ENCODE peak calls at places on chromosomes 1 and 21, in ten cellular contexts. S, K, P, O, B, N, R, V, Q and H are unnamed samples.

GRCh38 chr21:45670731-45671130 is 27.2 kb downstream of the PCBP3 start:
- DNase-seq in S (no peak), K (no peak), P (no peak), O (no peak), B (no peak), N (no peak), R (no peak), V (no peak), Q (no peak), H (no peak)

GRCh38 chr1:10835423-10836421 is 39.3 kb upstream of the CASZ1 start:
- DNase-seq in S (no peak), K (peak), P (no peak), O (peak), B (peak), N (peak), R (peak), V (peak), Q (peak), H (no peak)

GRCh38 chr1:9135145-9135836 is 6.4 kb upstream of the GPR157 start:
- DNase-seq in S (no peak), K (no peak), P (no peak), O (no peak), B (no peak), N (no peak), R (no peak), V (no peak), Q (no peak), H (no peak)

GRCh38 chr1:26351591-26352337 is 2.2 kb downstream of the CRYBG2 start:
- DNase-seq in S (no peak), K (no peak), P (peak), O (no peak), B (peak), N (no peak), R (no peak), V (no peak), Q (peak), H (no peak)

GRCh38 chr21:44952116-44952928 is 12.5 kb downstream of the SLX9 start:
- DNase-seq in S (no peak), K (peak), P (no peak), O (no peak), B (no peak), N (no peak), R (peak), V (no peak), Q (no peak), H (no peak)

GRCh38 chr1:92442351-92442750 is 44.4 kb downstream of the GFI1 start:
- DNase-seq in S (no peak), K (no peak), P (no peak), O (no peak), B (no peak), N (no peak), R (no peak), V (no peak), Q (no peak), H (no peak)

GRCh38 chr1:12448746-12449177 is 169.2 kb downstream of the DHRS3 start:
- DNase-seq in S (no peak), K (no peak), P (no peak), O (no peak), B (no peak), N (no peak), R (no peak), V (no peak), Q (no peak), H (no peak)

GRCh38 chr1:19187852-19188251 is 22.2 kb downstream of the UBR4 start:
- DNase-seq in S (no peak), K (no peak), P (no peak), O (no peak), B (no peak), N (no peak), R (no peak), V (no peak), Q (no peak), H (no peak)

GRCh38 chr1:67889940-67890567 is 56.8 kb upstream of the GNG12 start:
- DNase-seq in S (peak), K (no peak), P (peak), O (peak), B (peak), N (no peak), R (no peak), V (no peak), Q (no peak), H (no peak)

GRCh38 chr1:100719490-100719889 is at the start of gene VCAM1:
- DNase-seq in S (no peak), K (no peak), P (no peak), O (peak), B (no peak), N (no peak), R (no peak), V (no peak), Q (peak), H (no peak)

GRCh38 chr1:5740450-5740849 is 251.8 kb downstream of the NPHP4 start:
- DNase-seq in S (no peak), K (no peak), P (no peak), O (no peak), B (no peak), N (no peak), R (no peak), V (no peak), Q (no peak), H (no peak)

GRCh38 chr1:44688760-44689446 is 14.4 kb downstream of the ARMH1 start:
- DNase-seq in S (no peak), K (peak), P (no peak), O (no peak), B (no peak), N (no peak), R (no peak), V (no peak), Q (no peak), H (peak)

GRCh38 chr1:161092621-161093028 is 3.3 kb upstream of the NECTIN4 start:
- DNase-seq in S (no peak), K (no peak), P (peak), O (no peak), B (peak), N (no peak), R (no peak), V (no peak), Q (no peak), H (peak)

GRCh38 chr1:91606546-91607078 is 106.0 kb downstream of the CDC7 start:
- DNase-seq in S (no peak), K (no peak), P (no peak), O (no peak), B (no peak), N (no peak), R (no peak), V (no peak), Q (no peak), H (no peak)

GRCh38 chr21:45860493-45861155 is 120.9 kb upstream of the COL6A1 start:
- DNase-seq in S (no peak), K (no peak), P (no peak), O (no peak), B (no peak), N (no peak), R (no peak), V (no peak), Q (no peak), H (no peak)

GRCh38 chr1:227318003-227318851 is at the start of gene CDC42BPA:
- DNase-seq in S (no peak), K (peak), P (peak), O (peak), B (peak), N (peak), R (peak), V (peak), Q (peak), H (peak)

GRCh38 chr1:52814465-52814864 is 28.1 kb upstream of the ZYG11A start:
- DNase-seq in S (no peak), K (no peak), P (peak), O (no peak), B (peak), N (no peak), R (no peak), V (no peak), Q (no peak), H (no peak)

GRCh38 chr1:27868556-27868931 is 3.8 kb upstream of the THEMIS2 start:
- DNase-seq in S (no peak), K (no peak), P (peak), O (no peak), B (peak), N (no peak), R (no peak), V (no peak), Q (no peak), H (no peak)

GRCh38 chr1:228050571-228051181 is 31.8 kb upstream of the ARF1 start:
- DNase-seq in S (no peak), K (no peak), P (no peak), O (no peak), B (no peak), N (no peak), R (no peak), V (no peak), Q (no peak), H (no peak)

GRCh38 chr1:41705798-41706197 is 212.9 kb downstream of the HIVEP3 start:
- DNase-seq in S (no peak), K (no peak), P (no peak), O (no peak), B (no peak), N (no peak), R (no peak), V (no peak), Q (no peak), H (no peak)

GRCh38 chr1:15329481-15329815 is 80.2 kb upstream of the EFHD2 start:
- DNase-seq in S (no peak), K (no peak), P (no peak), O (no peak), B (no peak), N (no peak), R (no peak), V (no peak), Q (no peak), H (no peak)

GRCh38 chr1:62887799-62888507 is 104.0 kb downstream of the ATG4C start:
- DNase-seq in S (no peak), K (no peak), P (no peak), O (no peak), B (no peak), N (no peak), R (no peak), V (no peak), Q (no peak), H (no peak)

GRCh38 chr1:22207605-22208264 is 64.8 kb upstream of the WNT4 start:
- DNase-seq in S (no peak), K (no peak), P (no peak), O (no peak), B (no peak), N (no peak), R (no peak), V (no peak), Q (peak), H (no peak)

GRCh38 chr21:46183910-46184624 is at the start of gene SPATC1L:
- DNase-seq in S (no peak), K (peak), P (peak), O (peak), B (peak), N (peak), R (peak), V (peak), Q (peak), H (peak)

GRCh38 chr1:107183011-107183410 is 42.2 kb downstream of the NTNG1 start:
- DNase-seq in S (no peak), K (no peak), P (peak), O (peak), B (peak), N (no peak), R (no peak), V (no peak), Q (no peak), H (no peak)

GRCh38 chr1:226549937-226550670 is 1.5 kb downstream of the STUM start:
- DNase-seq in S (no peak), K (no peak), P (peak), O (no peak), B (peak), N (peak), R (peak), V (peak), Q (peak), H (no peak)

GRCh38 chr1:84301759-84302380 is 362 bp downstream of the SAMD13 start:
- DNase-seq in S (no peak), K (no peak), P (no peak), O (peak), B (peak), N (no peak), R (no peak), V (no peak), Q (no peak), H (no peak)

GRCh38 chr1:23720256-23720995 is 22.8 kb upstream of the ELOA start:
- DNase-seq in S (no peak), K (no peak), P (peak), O (no peak), B (peak), N (no peak), R (no peak), V (no peak), Q (no peak), H (no peak)

GRCh38 chr1:174433451-174433850 is 14.3 kb upstream of the GPR52 start:
- DNase-seq in S (no peak), K (no peak), P (peak), O (no peak), B (peak), N (no peak), R (no peak), V (no peak), Q (no peak), H (no peak)

GRCh38 chr1:8643542-8644536 is 173.6 kb downstream of the RERE start:
- DNase-seq in S (no peak), K (no peak), P (no peak), O (no peak), B (no peak), N (no peak), R (no peak), V (no peak), Q (no peak), H (no peak)

GRCh38 chr21:31442339-31442738 is 98.3 kb upstream of the TIAM1 start:
- DNase-seq in S (no peak), K (no peak), P (no peak), O (no peak), B (peak), N (no peak), R (no peak), V (no peak), Q (no peak), H (no peak)

GRCh38 chr1:170375082-170375733 is 156.8 kb upstream of the GORAB start:
- DNase-seq in S (no peak), K (no peak), P (no peak), O (no peak), B (no peak), N (no peak), R (no peak), V (no peak), Q (no peak), H (no peak)

GRCh38 chr1:174221681-174222080 is 62.4 kb downstream of the RABGAP1L start:
- DNase-seq in S (no peak), K (no peak), P (peak), O (no peak), B (no peak), N (no peak), R (no peak), V (no peak), Q (no peak), H (no peak)

GRCh38 chr1:234322979-234323378 is 50.3 kb upstream of the COA6 start:
- DNase-seq in S (no peak), K (peak), P (no peak), O (peak), B (peak), N (peak), R (peak), V (peak), Q (peak), H (peak)

GRCh38 chr1:156813750-156814570 is 2.7 kb downstream of the SH2D2A start:
- DNase-seq in S (no peak), K (peak), P (no peak), O (peak), B (peak), N (peak), R (peak), V (peak), Q (peak), H (peak)

GRCh38 chr1:177838910-177839309 is 130.9 kb downstream of the SEC16B start:
- DNase-seq in S (no peak), K (no peak), P (no peak), O (no peak), B (no peak), N (no peak), R (no peak), V (no peak), Q (no peak), H (no peak)
- TF ChIP-seq CTCF in S (no peak), K (no peak), P (no peak), O (no peak), B (no peak), N (no peak), R (no peak), V (no peak), Q (no peak), H (no peak)

GRCh38 chr1:81433676-81434075 is 367.1 kb upstream of the ADGRL2 start:
- DNase-seq in S (no peak), K (no peak), P (no peak), O (no peak), B (no peak), N (no peak), R (no peak), V (no peak), Q (no peak), H (no peak)
- TF ChIP-seq CTCF in S (no peak), K (no peak), P (no peak), O (no peak), B (no peak), N (no peak), R (no peak), V (no peak), Q (no peak), H (no peak)

GRCh38 chr1:2470290-2471158 is 5.6 kb upstream of the PLCH2 start:
- DNase-seq in S (no peak), K (no peak), P (no peak), O (no peak), B (no peak), N (no peak), R (no peak), V (no peak), Q (no peak), H (no peak)
- TF ChIP-seq CTCF in S (no peak), K (no peak), P (no peak), O (no peak), B (no peak), N (no peak), R (no peak), V (no peak), Q (no peak), H (no peak)

GRCh38 chr1:39266269-39266668 is 61.8 kb downstream of the MACF1 start:
- DNase-seq in S (no peak), K (no peak), P (no peak), O (peak), B (no peak), N (no peak), R (no peak), V (no peak), Q (peak), H (no peak)
- TF ChIP-seq CTCF in S (peak), K (no peak), P (peak), O (peak), B (peak), N (no peak), R (no peak), V (no peak), Q (peak), H (no peak)

GRCh38 chr1:24768873-24769605 is 23.8 kb downstream of the CLIC4 start:
- DNase-seq in S (no peak), K (no peak), P (no peak), O (no peak), B (no peak), N (no peak), R (no peak), V (no peak), Q (no peak), H (no peak)
- TF ChIP-seq CTCF in S (no peak), K (no peak), P (no peak), O (no peak), B (no peak), N (no peak), R (no peak), V (no peak), Q (no peak), H (no peak)

DNA sequence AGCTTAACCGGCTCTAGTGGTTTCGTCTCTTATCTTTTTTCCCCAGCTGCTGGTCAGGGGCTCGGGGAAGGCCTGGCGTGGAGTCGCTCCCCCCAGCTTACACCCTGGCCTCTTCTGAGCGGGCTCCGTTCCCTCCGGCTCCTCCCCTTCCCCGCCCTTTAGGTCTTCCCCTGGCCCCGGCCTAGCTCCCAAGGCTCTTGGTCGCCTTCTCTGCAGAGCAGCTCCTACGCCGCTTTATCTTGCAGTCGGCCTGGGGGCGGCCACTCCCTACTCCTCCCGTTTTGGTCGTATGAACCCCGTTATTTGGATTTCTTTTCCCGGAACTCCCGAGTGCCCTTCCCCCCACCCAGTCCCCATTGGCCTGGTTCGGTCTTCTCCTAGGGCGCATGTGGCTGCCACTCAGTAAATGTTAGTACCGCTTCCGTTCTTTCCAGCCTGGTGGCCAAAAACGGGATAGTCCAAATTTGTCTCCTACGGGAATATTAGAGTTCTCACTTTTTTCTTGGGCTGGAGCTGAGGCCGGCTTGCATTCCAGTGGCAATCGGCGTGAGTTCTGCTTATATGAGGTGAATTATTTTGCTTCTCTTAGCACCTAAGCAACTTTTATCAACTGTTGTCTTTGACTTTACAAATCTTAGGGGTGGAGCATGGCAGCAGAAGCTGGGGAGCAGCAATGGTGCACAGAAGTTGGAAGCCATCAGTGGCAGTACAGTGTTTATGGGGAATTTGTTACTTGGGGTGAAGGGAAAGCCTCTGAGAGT is 474 bp downstream of the THRAP3 start:
- DNase-seq in S (peak), K (peak), P (peak), O (peak), B (peak), N (peak), R (peak), V (peak), Q (peak), H (peak)
- TF ChIP-seq CTCF in S (no peak), K (peak), P (peak), O (peak), B (peak), N (peak), R (peak), V (peak), Q (peak), H (peak)

GRCh38 chr1:162159515-162159914 is 90.0 kb downstream of the NOS1AP start:
- DNase-seq in S (no peak), K (no peak), P (no peak), O (peak), B (peak), N (no peak), R (no peak), V (no peak), Q (no peak), H (no peak)
- TF ChIP-seq CTCF in S (no peak), K (no peak), P (no peak), O (no peak), B (no peak), N (no peak), R (no peak), V (no peak), Q (no peak), H (no peak)